ENCODE peak calls at places on chromosomes 7 and 10, in eight cellular contexts. F is stimulated activated CD4-positive, alpha-beta T cell treated with anti-CD3 and anti-CD28 coated beads, TNF-alpha, amount 100 ng/mL, for 24 hours; G is left ventricle myocardium inferior; P is hepatic stellate cell; X is lower leg skin; B is Daoy; D is NCI-H774; I is neural progenitor cell. U is an unnamed sample.

GRCh38 chr10:93416824-93417223 is 65.3 kb downstream of the MYOF start:
- DNase-seq in I (no peak), D (no peak), G (no peak), F (no peak), B (no peak), P (no peak), X (no peak), U (no peak)

GRCh38 chr10:119608316-119609155 is 11.8 kb upstream of the TIAL1 start:
- DNase-seq in P (peak), F (peak), B (peak), I (peak), X (peak), G (peak), D (no peak), U (peak)

GRCh38 chr10:11255796-11256444 is 238.2 kb downstream of the CELF2 start:
- DNase-seq in P (no peak), I (no peak), F (no peak), B (no peak), X (no peak), D (no peak), G (no peak), U (no peak)

GRCh38 chr7:102049765-102050164 is 232.3 kb downstream of the CUX1 start:
- DNase-seq in B (no peak), I (no peak), F (no peak), X (no peak), P (no peak), D (no peak), G (no peak), U (no peak)

GRCh38 chr10:44908936-44909335 is 2.2 kb upstream of the TMEM72 start:
- DNase-seq in B (no peak), X (no peak), D (no peak), F (no peak), G (no peak), P (no peak), I (no peak), U (no peak)

GRCh38 chr7:16113058-16113457 is 308.3 kb downstream of the CRPPA start:
- DNase-seq in X (no peak), F (no peak), G (no peak), P (no peak), B (no peak), D (no peak), I (no peak), U (no peak)

GRCh38 chr7:152615052-152615741 is 60.7 kb downstream of the XRCC2 start:
- DNase-seq in G (no peak), D (peak), B (no peak), I (peak), X (no peak), F (no peak), P (no peak), U (peak)

GRCh38 chr7:147029935-147030334 is 913.3 kb downstream of the CNTNAP2 start:
- DNase-seq in F (no peak), D (no peak), G (no peak), B (no peak), P (no peak), I (no peak), X (no peak), U (no peak)

GRCh38 chr10:128542659-128543058 is 416.4 kb upstream of the MKI67 start:
- DNase-seq in G (no peak), D (no peak), B (no peak), F (no peak), P (no peak), X (no peak), I (no peak), U (no peak)

GRCh38 chr7:117844678-117845077 is 28.6 kb downstream of the CTTNBP2 start:
- DNase-seq in D (no peak), F (no peak), P (no peak), I (no peak), G (no peak), X (no peak), B (no peak), U (no peak)

GRCh38 chr7:132065193-132065972 is 509.0 kb upstream of the PODXL start:
- DNase-seq in I (no peak), G (no peak), P (peak), X (peak), D (no peak), B (peak), F (no peak), U (peak)

GRCh38 chr7:150931199-150931869 is 46.8 kb downstream of the KCNH2 start:
- DNase-seq in X (no peak), P (no peak), I (no peak), F (no peak), G (no peak), B (no peak), D (no peak), U (no peak)

GRCh38 chr7:142788303-142789286 is 17.8 kb downstream of the PRSS2 start:
- DNase-seq in X (no peak), G (no peak), I (no peak), B (no peak), F (no peak), D (no peak), P (no peak), U (no peak)

GRCh38 chr7:157870644-157871290 is 534.0 kb downstream of the DNAJB6 start:
- DNase-seq in F (no peak), B (no peak), P (no peak), D (no peak), X (no peak), I (no peak), G (no peak), U (no peak)

GRCh38 chr10:33216661-33217427 is 117.6 kb downstream of the NRP1 start:
- DNase-seq in X (no peak), P (no peak), G (no peak), F (no peak), B (peak), D (peak), I (no peak), U (peak)

GRCh38 chr10:116857156-116857555 is 7.9 kb downstream of the ENO4 start:
- DNase-seq in I (no peak), D (no peak), X (no peak), B (no peak), G (no peak), F (no peak), P (no peak), U (no peak)

GRCh38 chr10:12333382-12334185 is 15.8 kb upstream of the CAMK1D start:
- DNase-seq in I (no peak), F (peak), X (peak), P (peak), G (peak), D (peak), B (peak), U (peak)